ENCODE peak calls at places on chromosomes 11 and 22, in five cellular contexts. One of them, this sample, is unnamed.
A peak's percentile ranks its signal among the peaks of the same experiment; 100 is the strongest.

GRCh38 chr11:125494987-125495725 is 909 bp downstream of the FEZ1 start:
- DNase-seq in A549: no peak
- DNase-seq in GM12878: no peak
- DNase-seq in HepG2: no peak
- DNase-seq in K562: no peak
- DNase-seq in this sample: no peak

GRCh38 chr22:38699143-38699542 is 1.6 kb downstream of the JOSD1 start:
- DNase-seq in A549: no peak
- DNase-seq in GM12878: no peak
- DNase-seq in HepG2: no peak
- DNase-seq in K562: no peak
- DNase-seq in this sample: no peak

GRCh38 chr11:65287601-65288000 is 25.8 kb downstream of the POLA2 start:
- DNase-seq in A549: no peak
- DNase-seq in GM12878: no peak
- DNase-seq in HepG2: no peak
- DNase-seq in K562: no peak
- DNase-seq in this sample: no peak

GRCh38 chr11:79263001-79263400 is 177.8 kb downstream of the TENM4 start:
- DNase-seq in A549: no peak
- DNase-seq in GM12878: no peak
- DNase-seq in HepG2: no peak
- DNase-seq in K562: no peak
- DNase-seq in this sample: no peak

GRCh38 chr11:4865855-4866254 is 15.8 kb upstream of the OR51T1 start:
- DNase-seq in A549: no peak
- DNase-seq in GM12878: no peak
- DNase-seq in HepG2: no peak
- DNase-seq in K562: no peak
- DNase-seq in this sample: no peak

GRCh38 chr11:68904458-68904847 is 762 bp downstream of the IGHMBP2 start:
- DNase-seq in A549: peak; percentile 17
- DNase-seq in GM12878: no peak
- DNase-seq in HepG2: no peak
- DNase-seq in K562: peak; percentile 58
- DNase-seq in this sample: peak; percentile 62

GRCh38 chr11:43580735-43581369 is 99.7 kb upstream of the HSD17B12 start:
- DNase-seq in A549: no peak
- DNase-seq in GM12878: no peak
- DNase-seq in HepG2: no peak
- DNase-seq in K562: peak; percentile 54
- DNase-seq in this sample: no peak

GRCh38 chr11:34586655-34587281 is 34.1 kb upstream of the EHF start:
- DNase-seq in A549: no peak
- DNase-seq in GM12878: no peak
- DNase-seq in HepG2: no peak
- DNase-seq in K562: no peak
- DNase-seq in this sample: no peak

GRCh38 chr11:74989269-74989655 is 529 bp downstream of the NEU3 start:
- DNase-seq in A549: peak; percentile 2
- DNase-seq in GM12878: no peak
- DNase-seq in HepG2: no peak
- DNase-seq in K562: peak; percentile 26
- DNase-seq in this sample: peak; percentile 31

GRCh38 chr11:57131080-57131790 is 50.5 kb upstream of the LRRC55 start:
- DNase-seq in A549: peak; percentile 45
- DNase-seq in GM12878: no peak
- DNase-seq in HepG2: peak; percentile 5
- DNase-seq in K562: peak; percentile 36
- DNase-seq in this sample: peak; percentile 15

GRCh38 chr11:12089041-12089440 is 21.3 kb upstream of the MICAL2 start:
- DNase-seq in A549: no peak
- DNase-seq in GM12878: no peak
- DNase-seq in HepG2: no peak
- DNase-seq in K562: no peak
- DNase-seq in this sample: no peak

GRCh38 chr11:29343465-29344333 is 673.1 kb downstream of the KCNA4 start:
- DNase-seq in A549: peak; percentile 72
- DNase-seq in GM12878: no peak
- DNase-seq in HepG2: peak; percentile 28
- DNase-seq in K562: peak; percentile 32
- DNase-seq in this sample: peak; percentile 52

GRCh38 chr11:113540416-113541330 is 65.5 kb upstream of the DRD2 start:
- DNase-seq in A549: no peak
- DNase-seq in GM12878: no peak
- DNase-seq in HepG2: no peak
- DNase-seq in K562: no peak
- DNase-seq in this sample: no peak

GRCh38 chr11:113201055-113201818 is 113.1 kb upstream of the TTC12 start:
- DNase-seq in A549: no peak
- DNase-seq in GM12878: no peak
- DNase-seq in HepG2: no peak
- DNase-seq in K562: no peak
- DNase-seq in this sample: no peak

GRCh38 chr11:10443152-10443551 is 11.9 kb upstream of the AMPD3 start:
- DNase-seq in A549: no peak
- DNase-seq in GM12878: no peak
- DNase-seq in HepG2: no peak
- DNase-seq in K562: no peak
- DNase-seq in this sample: peak; percentile 25

GRCh38 chr11:123166095-123166559 is 28.9 kb downstream of the CLMP start:
- DNase-seq in A549: peak; percentile 32
- DNase-seq in GM12878: no peak
- DNase-seq in HepG2: no peak
- DNase-seq in K562: no peak
- DNase-seq in this sample: peak; percentile 43

GRCh38 chr11:134032501-134033091 is 36.3 kb upstream of the JAM3 start:
- DNase-seq in A549: no peak
- DNase-seq in GM12878: no peak
- DNase-seq in HepG2: no peak
- DNase-seq in K562: no peak
- DNase-seq in this sample: peak; percentile 36

GRCh38 chr11:40306938-40307548 is 1152.4 kb downstream of the LRRC4C start:
- DNase-seq in A549: peak; percentile 49
- DNase-seq in GM12878: no peak
- DNase-seq in HepG2: peak; percentile 10
- DNase-seq in K562: peak; percentile 37
- DNase-seq in this sample: peak; percentile 56

GRCh38 chr11:60954421-60954820 is 2.4 kb upstream of the SLC15A3 start:
- DNase-seq in A549: no peak
- DNase-seq in GM12878: no peak
- DNase-seq in HepG2: no peak
- DNase-seq in K562: no peak
- DNase-seq in this sample: peak; percentile 42

GRCh38 chr22:47550524-47551437 is 788.3 kb downstream of the TBC1D22A start:
- DNase-seq in A549: no peak
- DNase-seq in GM12878: no peak
- DNase-seq in HepG2: no peak
- DNase-seq in K562: no peak
- DNase-seq in this sample: no peak

GRCh38 chr11:128905345-128906184 is 14.4 kb downstream of the KCNJ5 start:
- DNase-seq in A549: peak; percentile 70
- DNase-seq in GM12878: no peak
- DNase-seq in HepG2: no peak
- DNase-seq in K562: peak; percentile 58
- DNase-seq in this sample: peak; percentile 86

GRCh38 chr22:19122752-19123492 is 710 bp upstream of the DGCR2 start:
- DNase-seq in A549: no peak
- DNase-seq in GM12878: no peak
- DNase-seq in HepG2: no peak
- DNase-seq in K562: peak; percentile 75
- DNase-seq in this sample: no peak

GRCh38 chr11:79390477-79390876 is 50.4 kb downstream of the TENM4 start:
- DNase-seq in A549: no peak
- DNase-seq in GM12878: no peak
- DNase-seq in HepG2: no peak
- DNase-seq in K562: no peak
- DNase-seq in this sample: no peak

GRCh38 chr22:26718905-26719304 is 61.5 kb downstream of the MIAT start:
- DNase-seq in A549: peak; percentile 73
- DNase-seq in GM12878: no peak
- DNase-seq in HepG2: no peak
- DNase-seq in K562: no peak
- DNase-seq in this sample: no peak

GRCh38 chr11:45665206-45665932 is at the start of gene CHST1:
- DNase-seq in A549: peak; percentile 21
- DNase-seq in GM12878: no peak
- DNase-seq in HepG2: no peak
- DNase-seq in K562: no peak
- DNase-seq in this sample: peak; percentile 24

GRCh38 chr22:18060646-18061620 is 16.9 kb upstream of the PEX26 start:
- DNase-seq in A549: peak; percentile 80
- DNase-seq in GM12878: no peak
- DNase-seq in HepG2: peak; percentile 88
- DNase-seq in K562: no peak
- DNase-seq in this sample: no peak

GRCh38 chr22:33465554-33465953 is 407.4 kb upstream of the SYN3 start:
- DNase-seq in A549: no peak
- DNase-seq in GM12878: no peak
- DNase-seq in HepG2: no peak
- DNase-seq in K562: no peak
- DNase-seq in this sample: no peak

GRCh38 chr11:64165842-64166635 is at the start of gene MACROD1:
- DNase-seq in A549: peak; percentile 91
- DNase-seq in GM12878: no peak
- DNase-seq in HepG2: peak; percentile 86
- DNase-seq in K562: peak; percentile 88
- DNase-seq in this sample: peak; percentile 96
- TF ChIP-seq POLR2A in A549: peak; percentile 45
- TF ChIP-seq POLR2A in GM12878: peak; percentile 66
- TF ChIP-seq POLR2A in HepG2: peak; percentile 63
- TF ChIP-seq POLR2A in K562: peak; percentile 81
- TF ChIP-seq POLR2A in this sample: peak; percentile 68

GRCh38 chr11:88402192-88402715 is 64.7 kb upstream of the CTSC start:
- DNase-seq in A549: peak; percentile 40
- DNase-seq in GM12878: peak; percentile 17
- DNase-seq in HepG2: no peak
- DNase-seq in K562: no peak
- DNase-seq in this sample: no peak

GRCh38 chr11:88399171-88399570 is 61.6 kb upstream of the CTSC start:
- DNase-seq in A549: no peak
- DNase-seq in GM12878: no peak
- DNase-seq in HepG2: no peak
- DNase-seq in K562: no peak
- DNase-seq in this sample: no peak

GRCh38 chr11:88402784-88403183 is 65.2 kb upstream of the CTSC start:
- DNase-seq in A549: peak; percentile 11
- DNase-seq in GM12878: no peak
- DNase-seq in HepG2: no peak
- DNase-seq in K562: no peak
- DNase-seq in this sample: no peak

GRCh38 chr11:88404363-88404762 is 66.8 kb upstream of the CTSC start:
- DNase-seq in A549: no peak
- DNase-seq in GM12878: no peak
- DNase-seq in HepG2: no peak
- DNase-seq in K562: no peak
- DNase-seq in this sample: no peak

DNA sequence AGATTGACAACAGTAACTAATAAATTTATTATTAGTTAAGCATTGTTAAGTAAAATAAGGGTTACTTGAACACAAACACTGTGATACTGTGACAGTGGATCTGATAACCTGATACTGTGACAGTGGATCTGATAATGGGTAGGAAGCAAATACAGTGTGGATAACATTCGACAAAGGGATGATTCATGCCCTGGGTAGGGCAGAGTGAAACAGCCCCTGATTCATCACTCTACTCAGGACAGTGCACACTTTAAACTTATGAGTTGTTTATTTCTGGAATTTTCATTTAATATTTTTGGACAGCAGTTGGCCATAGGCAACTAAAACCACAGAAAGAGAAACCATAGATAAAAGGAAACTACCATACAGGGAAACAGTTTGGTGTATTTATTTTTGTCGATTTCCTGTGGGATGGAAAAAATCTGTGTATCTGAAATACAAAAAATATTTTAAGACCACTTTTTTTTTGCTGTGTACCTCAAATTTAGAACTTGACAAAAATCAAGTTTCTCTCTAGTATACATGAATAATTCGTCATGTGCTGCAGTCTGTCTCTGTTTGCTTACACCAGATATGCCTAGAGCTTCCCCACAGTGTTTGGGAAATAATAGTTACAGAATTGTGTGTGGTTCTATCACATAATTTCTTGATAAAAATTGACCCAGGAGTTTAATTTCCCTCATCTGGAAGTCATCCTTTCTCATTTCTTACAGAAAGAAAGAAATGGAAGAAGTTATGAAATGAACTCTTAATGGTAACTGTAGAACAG is 61.0 kb upstream of the CTSC start:
- DNase-seq in A549: peak; percentile 39
- DNase-seq in GM12878: no peak
- DNase-seq in HepG2: peak; percentile 31
- DNase-seq in K562: no peak
- DNase-seq in this sample: no peak
- TF ChIP-seq MYC in A549: no peak
- TF ChIP-seq MYC in GM12878: no peak
- TF ChIP-seq MYC in HepG2: no peak
- TF ChIP-seq MYC in K562: no peak
- TF ChIP-seq MYC in this sample: no peak

GRCh38 chr11:313787-314547 is at the start of gene IFITM1:
- DNase-seq in A549: no peak
- DNase-seq in GM12878: peak; percentile 92
- DNase-seq in HepG2: no peak
- DNase-seq in K562: peak; percentile 84
- DNase-seq in this sample: peak; percentile 87
- TF ChIP-seq POLR2A in A549: no peak
- TF ChIP-seq POLR2A in GM12878: peak; percentile 88
- TF ChIP-seq POLR2A in HepG2: no peak
- TF ChIP-seq POLR2A in K562: peak; percentile 97
- TF ChIP-seq POLR2A in this sample: peak; percentile 80

DNA sequence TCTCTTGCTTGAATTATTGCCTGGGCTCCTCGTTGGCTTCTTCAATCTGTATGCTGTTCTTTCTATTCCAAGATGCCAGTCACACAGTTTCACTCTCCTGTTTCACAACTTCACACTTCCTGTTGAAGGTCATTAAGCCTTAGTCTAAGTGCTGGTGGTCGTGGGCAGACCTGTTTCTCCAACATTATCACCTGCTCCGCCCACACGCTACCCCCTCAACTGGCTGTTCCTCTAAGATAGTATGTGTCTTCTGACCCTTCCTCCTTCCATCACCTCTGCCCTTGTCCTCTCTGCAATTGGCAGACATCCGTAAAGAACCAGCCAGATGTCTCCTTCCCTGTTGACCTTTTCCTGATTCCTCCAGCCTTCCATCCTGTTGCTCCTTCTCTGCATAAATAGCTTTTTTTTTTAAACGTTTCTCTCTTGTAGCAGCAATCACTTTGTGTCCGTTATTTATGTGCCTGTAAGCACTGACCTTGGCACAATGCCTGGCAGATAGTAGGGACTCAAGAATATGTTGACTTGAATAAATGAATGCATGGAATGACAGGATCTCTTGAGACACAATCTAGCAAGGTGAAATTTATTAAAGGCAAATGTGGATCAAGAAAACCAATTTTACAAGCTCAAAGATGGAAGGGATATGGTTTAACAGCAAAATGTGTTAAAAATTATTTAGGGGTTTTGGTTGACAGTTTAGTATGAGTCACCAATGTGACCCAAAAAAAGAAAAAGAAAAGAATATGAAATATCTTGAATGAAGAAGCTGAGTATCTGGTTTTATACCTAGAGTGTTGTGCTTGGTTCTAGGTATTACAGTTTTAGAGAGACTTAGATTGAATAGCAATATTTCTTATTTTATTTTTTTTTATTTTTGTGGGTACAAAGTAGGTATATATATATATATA is 12.6 kb downstream of the DIXDC1 start:
- DNase-seq in A549: no peak
- DNase-seq in GM12878: no peak
- DNase-seq in HepG2: no peak
- DNase-seq in K562: no peak
- DNase-seq in this sample: peak; percentile 65
- TF ChIP-seq MYC in A549: no peak
- TF ChIP-seq MYC in GM12878: no peak
- TF ChIP-seq MYC in HepG2: no peak
- TF ChIP-seq MYC in K562: no peak
- TF ChIP-seq MYC in this sample: no peak